ENCODE peak calls at places on chromosomes 1 and 21, in five cellular contexts. One of them, this sample, is unnamed.

GRCh38 chr1:239914827-239915231 is 176.9 kb upstream of the FMN2 start:
- DNase-seq in trophoblast cell: peak
- DNase-seq in H9: no peak
- DNase-seq in H1: no peak
- DNase-seq in mesenchymal stem cell: no peak
- DNase-seq in this sample: no peak

GRCh38 chr1:77473690-77474089 is 191.9 kb downstream of the AK5 start:
- DNase-seq in trophoblast cell: no peak
- DNase-seq in H1: no peak
- DNase-seq in mesenchymal stem cell: peak
- DNase-seq in H9: no peak
- DNase-seq in this sample: no peak

GRCh38 chr1:201346337-201346939 is 31.0 kb downstream of the TNNT2 start:
- DNase-seq in H1: peak
- DNase-seq in mesenchymal stem cell: peak
- DNase-seq in trophoblast cell: peak
- DNase-seq in H9: peak
- DNase-seq in this sample: peak

GRCh38 chr1:9900142-9901043 is 9.7 kb downstream of the CTNNBIP1 start:
- DNase-seq in mesenchymal stem cell: no peak
- DNase-seq in H9: no peak
- DNase-seq in H1: no peak
- DNase-seq in trophoblast cell: peak
- DNase-seq in this sample: no peak

GRCh38 chr1:15950302-15950701 is 25.6 kb downstream of the ZBTB17 start:
- DNase-seq in H9: no peak
- DNase-seq in mesenchymal stem cell: no peak
- DNase-seq in H1: no peak
- DNase-seq in trophoblast cell: no peak
- DNase-seq in this sample: no peak

GRCh38 chr1:228207381-228207810 is 448 bp upstream of the OBSCN start:
- DNase-seq in H9: no peak
- DNase-seq in trophoblast cell: no peak
- DNase-seq in mesenchymal stem cell: no peak
- DNase-seq in H1: no peak
- DNase-seq in this sample: no peak

GRCh38 chr1:65952692-65953091 is 160.0 kb downstream of the PDE4B start:
- DNase-seq in mesenchymal stem cell: peak
- DNase-seq in trophoblast cell: no peak
- DNase-seq in H9: no peak
- DNase-seq in H1: no peak
- DNase-seq in this sample: no peak

GRCh38 chr21:44381874-44382273 is 28.5 kb downstream of the TRPM2 start:
- DNase-seq in H9: no peak
- DNase-seq in mesenchymal stem cell: no peak
- DNase-seq in trophoblast cell: no peak
- DNase-seq in H1: no peak
- DNase-seq in this sample: no peak

GRCh38 chr1:244319283-244320132 is 132.2 kb downstream of the ADSS2 start:
- DNase-seq in mesenchymal stem cell: peak
- DNase-seq in H9: peak
- DNase-seq in trophoblast cell: peak
- DNase-seq in H1: no peak
- DNase-seq in this sample: no peak

GRCh38 chr1:31760901-31761470 is 3.2 kb downstream of the ADGRB2 start:
- DNase-seq in trophoblast cell: peak
- DNase-seq in H9: peak
- DNase-seq in H1: peak
- DNase-seq in mesenchymal stem cell: peak
- DNase-seq in this sample: peak

GRCh38 chr21:28332796-28333195 is 659.9 kb downstream of the LTN1 start:
- DNase-seq in H9: no peak
- DNase-seq in trophoblast cell: no peak
- DNase-seq in mesenchymal stem cell: no peak
- DNase-seq in H1: no peak
- DNase-seq in this sample: no peak

GRCh38 chr1:151294748-151295462 is 12.8 kb downstream of the ZNF687 start:
- DNase-seq in H1: no peak
- DNase-seq in H9: peak
- DNase-seq in mesenchymal stem cell: no peak
- DNase-seq in trophoblast cell: no peak
- DNase-seq in this sample: no peak

DNA sequence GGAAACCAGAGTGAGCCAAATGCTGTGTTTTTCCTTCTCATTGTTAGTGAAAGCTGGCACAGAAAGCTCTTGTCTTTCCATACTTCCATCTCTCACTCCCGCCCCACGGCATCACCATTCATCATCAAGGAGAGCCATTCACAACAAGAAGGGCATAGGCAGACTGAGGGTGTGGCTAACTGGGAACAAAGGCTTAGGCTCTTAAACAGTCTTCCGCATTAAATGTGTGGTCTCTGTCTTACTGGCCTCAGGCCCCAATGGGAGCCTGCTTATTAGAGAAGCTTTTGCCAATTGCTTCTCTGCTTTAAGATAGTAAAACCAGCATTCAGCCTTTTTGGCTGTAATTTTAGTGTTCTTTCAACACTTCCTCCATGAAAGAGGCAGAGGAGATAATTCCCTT is 51.4 kb downstream of the TNFSF18 start:
- DNase-seq in mesenchymal stem cell: no peak
- DNase-seq in H1: no peak
- DNase-seq in H9: no peak
- DNase-seq in trophoblast cell: no peak
- DNase-seq in this sample: no peak
- H2BK12ac ChIP-seq in mesenchymal stem cell: peak
- H2BK12ac ChIP-seq in H1: no peak
- H2BK12ac ChIP-seq in H9: no peak
- H2BK12ac ChIP-seq in trophoblast cell: no peak
- H2BK12ac ChIP-seq in this sample: no peak

GRCh38 chr1:13801232-13801631 is 101.2 kb downstream of the PRDM2 start:
- DNase-seq in mesenchymal stem cell: no peak
- DNase-seq in H1: no peak
- DNase-seq in trophoblast cell: peak
- DNase-seq in H9: no peak
- DNase-seq in this sample: no peak
- H2BK12ac ChIP-seq in mesenchymal stem cell: no peak
- H2BK12ac ChIP-seq in H1: no peak
- H2BK12ac ChIP-seq in trophoblast cell: no peak
- H2BK12ac ChIP-seq in H9: no peak
- H2BK12ac ChIP-seq in this sample: no peak

GRCh38 chr1:208631516-208631915 is 387.3 kb upstream of the PLXNA2 start:
- DNase-seq in trophoblast cell: no peak
- DNase-seq in H1: no peak
- DNase-seq in H9: no peak
- DNase-seq in mesenchymal stem cell: no peak
- DNase-seq in this sample: peak
- H2BK12ac ChIP-seq in trophoblast cell: no peak
- H2BK12ac ChIP-seq in H1: no peak
- H2BK12ac ChIP-seq in H9: no peak
- H2BK12ac ChIP-seq in mesenchymal stem cell: no peak
- H2BK12ac ChIP-seq in this sample: no peak

GRCh38 chr1:94617139-94617805 is 75.7 kb upstream of the F3 start:
- DNase-seq in mesenchymal stem cell: no peak
- DNase-seq in H1: no peak
- DNase-seq in trophoblast cell: peak
- DNase-seq in H9: no peak
- DNase-seq in this sample: no peak

GRCh38 chr1:94616503-94616902 is 74.9 kb upstream of the F3 start:
- DNase-seq in H1: no peak
- DNase-seq in H9: no peak
- DNase-seq in trophoblast cell: peak
- DNase-seq in mesenchymal stem cell: no peak
- DNase-seq in this sample: no peak

GRCh38 chr1:94619731-94620130 is 78.2 kb upstream of the F3 start:
- DNase-seq in H9: no peak
- DNase-seq in H1: no peak
- DNase-seq in trophoblast cell: no peak
- DNase-seq in mesenchymal stem cell: no peak
- DNase-seq in this sample: no peak

GRCh38 chr1:94620345-94621031 is 78.9 kb upstream of the F3 start:
- DNase-seq in H1: no peak
- DNase-seq in mesenchymal stem cell: no peak
- DNase-seq in H9: no peak
- DNase-seq in trophoblast cell: no peak
- DNase-seq in this sample: no peak

GRCh38 chr1:94617957-94618739 is 76.6 kb upstream of the F3 start:
- DNase-seq in mesenchymal stem cell: no peak
- DNase-seq in H1: no peak
- DNase-seq in H9: no peak
- DNase-seq in trophoblast cell: no peak
- DNase-seq in this sample: no peak
- H2BK12ac ChIP-seq in mesenchymal stem cell: peak
- H2BK12ac ChIP-seq in H1: no peak
- H2BK12ac ChIP-seq in H9: no peak
- H2BK12ac ChIP-seq in trophoblast cell: peak
- H2BK12ac ChIP-seq in this sample: no peak

GRCh38 chr1:153771241-153771640 is 4.0 kb upstream of the SLC27A3 start:
- DNase-seq in H9: no peak
- DNase-seq in mesenchymal stem cell: no peak
- DNase-seq in H1: no peak
- DNase-seq in trophoblast cell: no peak
- DNase-seq in this sample: no peak
- H2BK12ac ChIP-seq in H9: no peak
- H2BK12ac ChIP-seq in mesenchymal stem cell: no peak
- H2BK12ac ChIP-seq in H1: no peak
- H2BK12ac ChIP-seq in trophoblast cell: no peak
- H2BK12ac ChIP-seq in this sample: no peak